ENCODE peak calls at places on chromosomes 4 and X, in eight cellular contexts. S is HFF-Myc, U is psoas muscle, E is AG04449, B is suprapubic skin, H is hepatocyte, N is colonic mucosa, P is left lung. L is an unnamed sample.

GRCh38 chr4:53161475-53162423 is 204.1 kb downstream of the SCFD2 start:
- DNase-seq in S (no peak), U (no peak), E (no peak), B (no peak), H (no peak), N (no peak), P (no peak), L (no peak)

GRCh38 chr4:25890653-25891485 is 23.2 kb upstream of the SMIM20 start:
- DNase-seq in S (no peak), U (no peak), E (no peak), B (no peak), H (no peak), N (no peak), P (no peak), L (no peak)

GRCh38 chrX:2261838-2262678 is 238.7 kb downstream of the DHRSX start:
- DNase-seq in S (no peak), U (no peak), E (no peak), B (peak), H (no peak), N (no peak), P (no peak), L (peak)

GRCh38 chr4:22668702-22669101 is 24.0 kb upstream of the GBA3 start:
- DNase-seq in S (no peak), U (no peak), E (no peak), B (no peak), H (no peak), N (no peak), P (no peak), L (no peak)

GRCh38 chr4:93199492-93199891 is 629.1 kb upstream of the ATOH1 start:
- DNase-seq in S (peak), U (no peak), E (peak), B (no peak), H (peak), N (no peak), P (no peak), L (peak)

GRCh38 chr4:11701978-11702377 is 273.3 kb upstream of the HS3ST1 start:
- DNase-seq in S (no peak), U (no peak), E (no peak), B (no peak), H (no peak), N (no peak), P (no peak), L (no peak)

GRCh38 chrX:25158635-25159034 is 142.9 kb upstream of the ARX start:
- DNase-seq in S (no peak), U (no peak), E (no peak), B (no peak), H (no peak), N (no peak), P (no peak), L (no peak)

GRCh38 chr4:108943971-108944370 is 181.1 kb upstream of the ETNPPL start:
- DNase-seq in S (no peak), U (no peak), E (no peak), B (no peak), H (no peak), N (no peak), P (no peak), L (no peak)

GRCh38 chr4:39341075-39341725 is 25.0 kb downstream of the RFC1 start:
- DNase-seq in S (no peak), U (no peak), E (no peak), B (no peak), H (peak), N (no peak), P (no peak), L (no peak)

GRCh38 chr4:6087669-6088068 is 69.4 kb upstream of the C4orf50 start:
- DNase-seq in S (no peak), U (no peak), E (no peak), B (no peak), H (peak), N (no peak), P (no peak), L (no peak)

GRCh38 chr4:76704133-76704881 is 193.6 kb downstream of the SOWAHB start:
- DNase-seq in S (no peak), U (no peak), E (no peak), B (no peak), H (peak), N (peak), P (no peak), L (no peak)

GRCh38 chrX:37998586-37999267 is 7.6 kb upstream of the SYTL5 start:
- DNase-seq in S (no peak), U (no peak), E (no peak), B (no peak), H (no peak), N (no peak), P (no peak), L (no peak)

GRCh38 chrX:68238568-68238967 is 194.7 kb downstream of the OPHN1 start:
- DNase-seq in S (no peak), U (no peak), E (no peak), B (no peak), H (no peak), N (no peak), P (no peak), L (no peak)

GRCh38 chr4:99998062-99998880 is 48.2 kb upstream of the H2AZ1 start:
- DNase-seq in S (no peak), U (no peak), E (no peak), B (no peak), H (peak), N (no peak), P (no peak), L (no peak)

GRCh38 chrX:456925-457768 is 70.4 kb upstream of the PPP2R3B start:
- DNase-seq in S (no peak), U (no peak), E (no peak), B (no peak), H (no peak), N (no peak), P (no peak), L (no peak)

GRCh38 chrX:5646818-5647217 is 581.8 kb downstream of the NLGN4X start:
- DNase-seq in S (no peak), U (no peak), E (no peak), B (no peak), H (no peak), N (no peak), P (no peak), L (no peak)

GRCh38 chr4:116638592-116638991 is 446.8 kb downstream of the TRAM1L1 start:
- DNase-seq in S (no peak), U (no peak), E (no peak), B (no peak), H (no peak), N (no peak), P (no peak), L (no peak)

GRCh38 chrX:1086444-1087409 is 125.7 kb downstream of the CRLF2 start:
- DNase-seq in S (peak), U (no peak), E (no peak), B (no peak), H (no peak), N (no peak), P (no peak), L (no peak)

GRCh38 chr4:100022792-100023222 is 72.7 kb upstream of the H2AZ1 start:
- DNase-seq in S (no peak), U (no peak), E (no peak), B (no peak), H (no peak), N (no peak), P (no peak), L (no peak)

GRCh38 chrX:131728295-131729145 is 184.6 kb downstream of the OR13H1 start:
- DNase-seq in S (no peak), U (peak), E (no peak), B (peak), H (no peak), N (peak), P (peak), L (no peak)

GRCh38 chrX:45619290-45619689 is 418.6 kb upstream of the DIPK2B start:
- DNase-seq in S (no peak), U (no peak), E (peak), B (no peak), H (no peak), N (no peak), P (no peak), L (no peak)

GRCh38 chrX:108186811-108187210 is 95.2 kb downstream of the ATG4A start:
- DNase-seq in S (peak), U (no peak), E (peak), B (no peak), H (peak), N (no peak), P (no peak), L (peak)

GRCh38 chrX:104136241-104137019 is 20.4 kb downstream of the SLC25A53 start:
- DNase-seq in S (peak), U (peak), E (peak), B (no peak), H (peak), N (peak), P (peak), L (peak)

GRCh38 chr4:39083164-39083563 is 21.1 kb downstream of the KLHL5 start:
- DNase-seq in S (no peak), U (no peak), E (no peak), B (no peak), H (no peak), N (no peak), P (no peak), L (no peak)

GRCh38 chr4:38924266-38924827 is 56.7 kb downstream of the FAM114A1 start:
- DNase-seq in S (no peak), U (no peak), E (no peak), B (no peak), H (no peak), N (no peak), P (no peak), L (no peak)

GRCh38 chr4:1416948-1417260 is 10.7 kb upstream of the NKX1-1 start:
- DNase-seq in S (no peak), U (no peak), E (no peak), B (peak), H (no peak), N (peak), P (peak), L (no peak)

GRCh38 chr4:8586671-8587468 is 5.7 kb upstream of the CPZ start:
- DNase-seq in S (no peak), U (peak), E (no peak), B (peak), H (no peak), N (no peak), P (no peak), L (no peak)

GRCh38 chr4:179145746-179146530 is 1703.7 kb upstream of the AGA start:
- DNase-seq in S (no peak), U (no peak), E (no peak), B (no peak), H (no peak), N (no peak), P (no peak), L (peak)

GRCh38 chrX:9707306-9708015 is 58.2 kb downstream of the GPR143 start:
- DNase-seq in S (no peak), U (no peak), E (no peak), B (no peak), H (no peak), N (no peak), P (no peak), L (no peak)

GRCh38 chrX:33923262-33923661 is 208.9 kb downstream of the FAM47A start:
- DNase-seq in S (no peak), U (no peak), E (no peak), B (no peak), H (peak), N (no peak), P (no peak), L (no peak)

GRCh38 chr4:181504846-181505374 is 738.3 kb upstream of the TENM3 start:
- DNase-seq in S (no peak), U (no peak), E (no peak), B (no peak), H (no peak), N (no peak), P (no peak), L (no peak)

GRCh38 chrX:72011734-72012133 is 101.1 kb downstream of the NHSL2 start:
- DNase-seq in S (no peak), U (no peak), E (no peak), B (no peak), H (no peak), N (no peak), P (no peak), L (no peak)

GRCh38 chrX:4185086-4185485 is 471.6 kb upstream of the PRKX start:
- DNase-seq in S (no peak), U (no peak), E (no peak), B (no peak), H (no peak), N (no peak), P (no peak), L (no peak)

GRCh38 chr4:81421346-81422218 is 50.1 kb downstream of the RASGEF1B start:
- DNase-seq in S (no peak), U (no peak), E (no peak), B (no peak), H (peak), N (peak), P (peak), L (no peak)

GRCh38 chrX:920234-920799 is 289.7 kb downstream of the SHOX start:
- DNase-seq in S (peak), U (no peak), E (no peak), B (no peak), H (peak), N (no peak), P (no peak), L (no peak)

GRCh38 chr4:967113-968104 is 6.0 kb downstream of the DGKQ start:
- DNase-seq in S (no peak), U (peak), E (no peak), B (no peak), H (no peak), N (no peak), P (no peak), L (no peak)

GRCh38 chr4:112060212-112060611 is 85.0 kb upstream of the FAM241A start:
- DNase-seq in S (no peak), U (no peak), E (no peak), B (no peak), H (peak), N (no peak), P (no peak), L (no peak)
- TF ChIP-seq CTCF in S (peak), U (no peak), E (peak), B (no peak), H (peak), N (no peak), P (no peak), L (peak)

GRCh38 chrX:150119323-150119722 is 181.0 kb upstream of the EOLA2 start:
- DNase-seq in S (no peak), U (no peak), E (no peak), B (no peak), H (no peak), N (no peak), P (no peak), L (no peak)
- H3K4me3 ChIP-seq in S (no peak), U (no peak), E (no peak), B (no peak), H (no peak), N (no peak), P (no peak), L (no peak)

DNA sequence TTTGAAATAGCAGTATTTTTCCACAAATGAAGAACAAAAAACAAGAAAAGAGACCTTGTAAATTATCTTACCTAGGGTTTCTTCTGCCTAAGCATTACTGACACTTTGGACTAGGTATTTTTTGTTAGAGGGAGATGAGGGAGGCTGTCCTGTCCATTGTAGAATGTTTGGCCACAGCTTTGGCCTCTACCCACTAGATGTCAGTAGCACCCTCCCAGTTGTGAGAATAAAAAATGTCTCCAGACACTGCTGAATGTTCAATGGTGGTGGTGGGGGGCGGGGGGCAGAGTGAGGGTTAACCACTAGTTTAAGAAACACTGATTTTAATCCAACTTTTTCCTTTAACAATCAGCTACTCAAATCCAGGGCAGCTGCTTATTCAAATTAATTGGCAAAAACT is 25.8 kb downstream of the OTUD4 start:
- DNase-seq in S (no peak), U (no peak), E (no peak), B (no peak), H (peak), N (no peak), P (no peak), L (no peak)
- TF ChIP-seq CTCF in S (peak), U (peak), E (peak), B (no peak), H (peak), N (no peak), P (no peak), L (peak)

GRCh38 chr4:48194986-48195773 is 61.1 kb upstream of the TXK start:
- DNase-seq in S (peak), U (no peak), E (no peak), B (no peak), H (no peak), N (no peak), P (no peak), L (no peak)

GRCh38 chr4:48197643-48198237 is 63.7 kb upstream of the TXK start:
- DNase-seq in S (no peak), U (no peak), E (no peak), B (no peak), H (no peak), N (no peak), P (no peak), L (no peak)

GRCh38 chr4:48196758-48197504 is 62.9 kb upstream of the TXK start:
- DNase-seq in S (no peak), U (no peak), E (no peak), B (no peak), H (no peak), N (no peak), P (no peak), L (no peak)

GRCh38 chr4:48193921-48194320 is 59.9 kb upstream of the TXK start:
- DNase-seq in S (no peak), U (no peak), E (no peak), B (no peak), H (no peak), N (no peak), P (no peak), L (no peak)

DNA sequence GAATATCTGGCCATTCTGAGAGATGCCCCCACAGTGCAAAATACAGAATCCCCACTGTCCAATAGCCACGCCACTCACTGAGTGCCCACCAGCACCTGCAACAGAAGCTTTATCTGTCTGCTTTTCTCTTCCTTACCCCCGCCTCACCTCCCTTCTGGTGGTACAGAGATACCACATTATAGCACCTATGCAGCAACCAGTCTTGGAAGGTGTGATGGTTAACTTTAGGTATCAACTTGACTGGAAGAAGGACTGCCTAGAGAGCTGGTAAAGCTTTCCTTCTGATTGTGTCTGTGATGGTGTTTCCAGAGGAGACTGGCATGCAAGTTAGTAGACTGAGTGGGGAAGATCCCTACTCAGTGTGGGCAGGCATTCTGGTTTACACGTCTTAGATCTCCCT is 61.8 kb upstream of the TXK start:
- DNase-seq in S (no peak), U (no peak), E (no peak), B (no peak), H (no peak), N (no peak), P (no peak), L (no peak)
- H3K4me3 ChIP-seq in S (no peak), U (no peak), E (no peak), B (no peak), H (no peak), N (no peak), P (no peak), L (no peak)

GRCh38 chr4:168183717-168184571 is 91.6 kb downstream of the ANXA10 start:
- DNase-seq in S (peak), U (no peak), E (no peak), B (no peak), H (peak), N (no peak), P (no peak), L (no peak)
- TF ChIP-seq CTCF in S (peak), U (peak), E (peak), B (no peak), H (peak), N (peak), P (no peak), L (peak)

GRCh38 chr4:23887173-23887572 is 2.7 kb downstream of the PPARGC1A start:
- DNase-seq in S (no peak), U (no peak), E (no peak), B (no peak), H (no peak), N (no peak), P (no peak), L (no peak)
- H3K4me3 ChIP-seq in S (no peak), U (peak), E (no peak), B (no peak), H (no peak), N (no peak), P (no peak), L (peak)